ENCODE peak calls at places on chromosomes 12 and 14, in six cellular contexts. Q is fibroblast of lung, H is cardiac muscle cell, L is choroid plexus epithelial cell, O is Caco-2, U is ascending aorta. V is an unnamed sample.

GRCh38 chr12:622420-622819 is 40.8 kb downstream of the NINJ2 start:
- DNase-seq in U (no peak), H (no peak), Q (no peak), O (no peak), L (no peak), V (no peak)

GRCh38 chr12:95736631-95737030 is 53.9 kb downstream of the NTN4 start:
- DNase-seq in L (no peak), H (no peak), O (no peak), Q (peak), U (no peak), V (no peak)

GRCh38 chr12:108633534-108634224 is at the start of gene SELPLG:
- DNase-seq in U (peak), Q (no peak), O (no peak), L (no peak), H (no peak), V (no peak)

GRCh38 chr12:47591387-47591786 is 114.4 kb downstream of the RPAP3 start:
- DNase-seq in Q (no peak), O (no peak), H (no peak), L (peak), U (no peak), V (peak)

GRCh38 chr12:107219301-107219700 is 126.0 kb upstream of the CRY1 start:
- DNase-seq in O (no peak), Q (no peak), U (no peak), H (no peak), L (no peak), V (no peak)

GRCh38 chr14:105401699-105402098 is 3.4 kb downstream of the TEX22 start:
- DNase-seq in L (no peak), H (no peak), Q (no peak), U (no peak), O (no peak), V (no peak)

GRCh38 chr14:104794641-104795467 is 694 bp downstream of the AKT1 start:
- DNase-seq in H (peak), O (peak), L (peak), Q (peak), U (no peak), V (no peak)

GRCh38 chr12:51000245-51000644 is 25.9 kb downstream of the SLC11A2 start:
- DNase-seq in L (peak), H (no peak), O (no peak), U (no peak), Q (no peak), V (peak)

GRCh38 chr12:25100203-25100602 is 94.8 kb downstream of the DNAI7 start:
- DNase-seq in O (no peak), Q (no peak), U (no peak), L (no peak), H (no peak), V (no peak)

GRCh38 chr14:37197421-37198272 is at the start of gene MIPOL1:
- DNase-seq in Q (peak), O (peak), L (peak), H (peak), U (peak), V (peak)

GRCh38 chr12:10016881-10017280 is 6.5 kb downstream of the CLEC12B start:
- DNase-seq in Q (peak), O (no peak), U (no peak), L (peak), H (no peak), V (peak)

GRCh38 chr12:48927261-48927660 is 2.0 kb upstream of the FKBP11 start:
- DNase-seq in H (no peak), O (no peak), L (peak), U (no peak), Q (peak), V (peak)

GRCh38 chr12:51693569-51693968 is 102.5 kb downstream of the SCN8A start:
- DNase-seq in L (no peak), U (no peak), Q (no peak), H (no peak), O (no peak), V (no peak)

GRCh38 chr14:38790916-38791315 is 312.1 kb downstream of the SEC23A start:
- DNase-seq in O (no peak), L (no peak), U (no peak), Q (no peak), H (no peak), V (no peak)

GRCh38 chr14:90660865-90661570 is 155.2 kb downstream of the TTC7B start:
- DNase-seq in O (no peak), Q (no peak), H (no peak), L (no peak), U (no peak), V (no peak)

GRCh38 chr12:126404293-126404851 is 1339.1 kb downstream of the AACS start:
- DNase-seq in U (no peak), Q (no peak), O (no peak), H (no peak), L (no peak), V (no peak)

GRCh38 chr14:69270795-69271708 is 11.1 kb downstream of the GALNT16 start:
- DNase-seq in L (no peak), O (no peak), U (no peak), H (no peak), Q (no peak), V (peak)

GRCh38 chr14:105476937-105477658 is 2.5 kb downstream of the CRIP2 start:
- DNase-seq in U (no peak), Q (no peak), L (no peak), H (no peak), O (no peak), V (no peak)

GRCh38 chr14:63875311-63875710 is 22.5 kb downstream of the SYNE2 start:
- DNase-seq in L (peak), H (no peak), Q (peak), O (no peak), U (no peak), V (peak)

GRCh38 chr14:106875503-106875902 is 1349.1 kb downstream of the TMEM121 start:
- DNase-seq in H (no peak), Q (no peak), U (no peak), O (peak), L (no peak), V (no peak)

GRCh38 chr12:54383041-54383609 is 1.4 kb downstream of the ZNF385A start:
- DNase-seq in O (no peak), L (peak), U (no peak), Q (peak), H (no peak), V (peak)

GRCh38 chr12:104416637-104417036 is 40.1 kb upstream of the CHST11 start:
- DNase-seq in U (no peak), Q (no peak), H (no peak), O (no peak), L (no peak), V (no peak)

GRCh38 chr12:65825573-65826512 is 1.6 kb downstream of the HMGA2 start:
- DNase-seq in O (peak), Q (peak), U (no peak), L (peak), H (peak), V (no peak)

GRCh38 chr12:64137117-64137516 is 85.0 kb downstream of the KICS2 start:
- DNase-seq in Q (no peak), O (no peak), U (no peak), H (no peak), L (no peak), V (peak)

GRCh38 chr14:104139460-104140212 is 1.2 kb downstream of the KIF26A start:
- DNase-seq in L (no peak), Q (no peak), U (no peak), O (no peak), H (no peak), V (no peak)

GRCh38 chr14:66074546-66074945 is 411.6 kb upstream of the CCDC196 start:
- DNase-seq in H (no peak), U (no peak), Q (no peak), L (no peak), O (no peak), V (no peak)

GRCh38 chr12:32467959-32468863 is 68.9 kb downstream of the FGD4 start:
- DNase-seq in U (no peak), H (no peak), O (no peak), L (no peak), Q (no peak), V (no peak)

GRCh38 chr12:47741340-47741703 is 16.0 kb upstream of the ENDOU start:
- DNase-seq in H (peak), U (peak), Q (peak), L (no peak), O (no peak), V (no peak)

GRCh38 chr14:20697273-20698017 is 8.9 kb downstream of the ANG start:
- DNase-seq in L (peak), U (no peak), O (peak), H (peak), Q (peak), V (peak)

DNA sequence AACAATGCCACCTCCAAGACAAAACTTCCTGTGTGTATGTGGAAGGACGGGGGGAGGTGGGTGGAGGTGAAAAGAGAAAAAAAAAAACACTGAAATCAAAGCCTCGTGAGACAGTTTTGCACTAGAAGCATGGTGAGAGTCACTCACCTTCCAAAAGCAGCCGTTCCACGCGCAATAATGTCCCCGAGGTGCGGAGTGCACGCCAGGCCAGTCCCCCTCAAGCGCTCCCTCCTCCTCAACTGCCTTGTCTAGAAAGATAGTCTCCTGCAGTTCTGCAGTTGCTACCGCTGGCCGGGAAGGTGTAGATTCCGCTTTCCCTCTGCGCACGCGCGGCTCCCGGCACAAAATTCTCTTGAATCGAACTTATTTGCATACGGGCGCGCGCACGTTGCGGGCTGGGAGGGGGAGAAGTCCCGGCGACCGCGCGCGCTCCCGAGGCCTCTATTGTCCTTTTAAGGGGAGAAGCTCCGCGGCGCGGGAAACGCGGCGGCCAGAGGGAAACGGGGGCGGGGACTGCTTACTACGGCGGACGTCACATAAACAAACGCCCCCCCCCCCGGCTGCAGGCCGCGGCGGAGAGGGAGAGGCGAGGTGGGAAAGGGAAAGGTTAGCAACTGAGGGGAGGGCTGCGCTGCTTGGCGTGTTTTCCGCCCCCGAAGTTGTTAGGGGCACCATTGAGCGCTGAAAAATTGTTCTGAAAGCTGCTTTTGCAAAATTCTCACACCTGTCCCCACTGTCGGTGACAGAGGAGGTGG is at the start of gene SINHCAF:
- DNase-seq in Q (peak), H (peak), O (peak), L (peak), U (peak), V (peak)
- H3K4me3 ChIP-seq in Q (peak), H (peak), O (peak), L (peak), U (peak), V (peak)

GRCh38 chr12:90940872-90941499 is 14.0 kb downstream of the CCER1 start:
- DNase-seq in O (no peak), Q (peak), H (peak), U (no peak), L (peak), V (peak)

GRCh38 chr12:90939382-90939781 is 15.6 kb downstream of the CCER1 start:
- DNase-seq in H (no peak), L (peak), U (no peak), O (no peak), Q (peak), V (peak)

GRCh38 chr12:90947869-90948268 is 7.1 kb downstream of the CCER1 start:
- DNase-seq in U (no peak), H (no peak), O (no peak), Q (no peak), L (no peak), V (no peak)

GRCh38 chr12:90943248-90943647 is 11.7 kb downstream of the CCER1 start:
- DNase-seq in U (no peak), O (no peak), Q (no peak), H (no peak), L (no peak), V (peak)

DNA sequence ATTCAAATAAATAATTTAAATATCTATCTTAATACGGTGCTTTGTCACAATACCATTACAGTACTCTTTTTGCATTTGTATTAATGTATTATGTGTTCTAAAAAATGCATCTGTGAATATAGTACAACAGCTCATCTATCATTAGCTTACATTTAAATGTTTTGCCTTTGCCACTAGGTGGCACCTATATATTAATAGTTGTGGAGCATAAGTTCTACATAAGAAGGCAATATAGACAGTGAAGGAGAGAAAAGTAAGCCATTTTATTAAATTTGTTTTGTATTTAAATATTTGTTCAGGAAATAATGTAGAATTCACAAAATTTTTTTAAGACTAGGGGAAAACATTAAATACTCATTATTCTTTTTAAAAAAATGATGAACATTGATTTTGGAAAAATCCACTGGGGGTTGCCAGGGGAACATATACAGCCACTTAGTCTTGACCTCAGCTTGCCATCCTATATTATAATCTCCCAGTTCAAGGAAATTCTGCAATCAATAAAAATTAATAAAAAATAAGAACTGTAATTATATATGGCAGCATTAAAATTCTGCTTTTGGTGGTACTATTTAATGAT is 9.8 kb downstream of the CCER1 start:
- DNase-seq in Q (peak), H (peak), L (peak), U (no peak), O (no peak), V (peak)
- TF ChIP-seq CTCF in Q (no peak), H (peak), L (peak), U (peak), O (peak), V (peak)

DNA sequence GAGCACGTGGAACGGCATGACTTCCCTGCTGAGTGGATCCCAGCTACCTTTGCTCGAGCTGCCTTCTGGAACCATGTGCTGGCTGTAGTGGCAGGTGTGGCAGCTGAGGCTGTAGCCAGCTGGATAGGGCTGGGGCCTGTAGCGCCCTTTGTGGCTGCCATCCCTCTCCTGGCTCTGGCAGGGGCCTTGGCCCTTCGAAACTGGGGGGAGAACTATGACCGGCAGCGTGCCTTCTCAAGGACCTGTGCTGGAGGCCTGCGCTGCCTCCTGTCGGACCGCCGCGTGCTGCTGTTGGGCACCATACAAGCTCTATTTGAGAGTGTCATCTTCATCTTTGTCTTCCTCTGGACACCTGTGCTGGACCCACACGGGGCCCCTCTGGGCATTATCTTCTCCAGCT is 14.8 kb upstream of the ESPL1 start:
- DNase-seq in H (no peak), Q (no peak), U (no peak), O (no peak), L (no peak), V (no peak)
- H3K4me3 ChIP-seq in H (no peak), Q (no peak), U (peak), O (no peak), L (peak), V (no peak)

GRCh38 chr12:89355243-89356068 is 3.2 kb upstream of the DUSP6 start:
- DNase-seq in O (peak), Q (peak), H (no peak), U (no peak), L (peak), V (no peak)
- TF ChIP-seq CTCF in O (peak), Q (no peak), H (peak), U (no peak), L (peak), V (no peak)

GRCh38 chr12:92158711-92159534 is 13.3 kb upstream of the BTG1 start:
- DNase-seq in H (no peak), O (no peak), L (no peak), Q (peak), U (no peak), V (no peak)
- H3K4me3 ChIP-seq in H (no peak), O (no peak), L (no peak), Q (no peak), U (no peak), V (no peak)

GRCh38 chr12:6696690-6697583 is 3.7 kb downstream of the PIANP start:
- DNase-seq in L (no peak), U (no peak), Q (no peak), O (no peak), H (no peak), V (no peak)

GRCh38 chr12:6695313-6696045 is 5.1 kb downstream of the PIANP start:
- DNase-seq in L (no peak), Q (no peak), U (no peak), O (no peak), H (no peak), V (no peak)

GRCh38 chr12:6698352-6699046 is 2.1 kb downstream of the PIANP start:
- DNase-seq in Q (no peak), H (no peak), O (no peak), L (no peak), U (no peak), V (no peak)

GRCh38 chr12:6699259-6699988 is 1.2 kb downstream of the PIANP start:
- DNase-seq in U (no peak), H (no peak), L (no peak), O (no peak), Q (no peak), V (no peak)

GRCh38 chr12:6697584-6698351 is 2.8 kb downstream of the PIANP start:
- DNase-seq in U (no peak), O (peak), L (peak), Q (peak), H (peak), V (peak)
- TF ChIP-seq CTCF in U (no peak), O (peak), L (peak), Q (peak), H (peak), V (peak)

GRCh38 chr14:22547948-22548750 is 40.9 kb downstream of the DAD1 start:
- DNase-seq in Q (no peak), H (no peak), O (peak), L (no peak), U (no peak), V (no peak)

GRCh38 chr14:22549304-22549962 is 39.6 kb downstream of the DAD1 start:
- DNase-seq in L (no peak), O (no peak), H (no peak), Q (no peak), U (no peak), V (no peak)

GRCh38 chr14:22545842-22546721 is 42.9 kb downstream of the DAD1 start:
- DNase-seq in L (peak), U (no peak), H (no peak), Q (peak), O (no peak), V (peak)

GRCh38 chr14:22546722-22547071 is 42.3 kb downstream of the DAD1 start:
- DNase-seq in H (no peak), L (no peak), O (no peak), Q (no peak), U (no peak), V (no peak)

GRCh38 chr14:22547309-22547947 is 41.6 kb downstream of the DAD1 start:
- DNase-seq in L (no peak), H (no peak), O (no peak), Q (no peak), U (no peak), V (no peak)
- H3K4me3 ChIP-seq in L (no peak), H (no peak), O (no peak), Q (no peak), U (no peak), V (no peak)

V was measured in fibroblast of mammary gland.